ENCODE peak calls at places on chromosomes 2 and 18, in five cellular contexts. H is GM23248, V is hepatocyte, C is OCI-LY7, Q is HCT116. W is an unnamed sample. For H3K9me2, the result is how much of the 10 kb centered on the place peaks cover.

GRCh38 chr2:233856184-233856583 is 1.8 kb upstream of the HJURP start:
- DNase-seq in H (no peak), V (no peak), C (peak), Q (no peak), W (no peak)

GRCh38 chr2:238108423-238109201 is 8.5 kb downstream of the ESPNL start:
- DNase-seq in H (no peak), V (peak), C (peak), Q (no peak), W (no peak)

GRCh38 chr18:111292-112014 is 46.9 kb upstream of the USP14 start:
- DNase-seq in H (peak), V (peak), C (no peak), Q (no peak), W (peak)

GRCh38 chr2:45093181-45093580 is 83.9 kb upstream of the SIX2 start:
- DNase-seq in H (no peak), V (no peak), C (no peak), Q (no peak), W (no peak)

GRCh38 chr2:45394842-45395241 is 216.2 kb downstream of the SRBD1 start:
- DNase-seq in H (no peak), V (no peak), C (no peak), Q (no peak), W (no peak)

GRCh38 chr18:361941-362913 is 94.4 kb upstream of the THOC1 start:
- DNase-seq in H (peak), V (peak), C (no peak), Q (no peak), W (peak)

GRCh38 chr2:241577413-241578122 is 19.0 kb downstream of the BOK start:
- DNase-seq in H (peak), V (peak), C (no peak), Q (no peak), W (no peak)

GRCh38 chr2:9205963-9206948 is at the start of gene ASAP2:
- DNase-seq in H (peak), V (peak), C (peak), Q (no peak), W (peak)

GRCh38 chr18:48838921-48839818 is 111.6 kb downstream of the SMAD7 start:
- DNase-seq in H (peak), V (peak), C (no peak), Q (no peak), W (peak)

GRCh38 chr18:77129150-77129551 is 3.4 kb downstream of the MBP start:
- DNase-seq in H (peak), V (peak), C (no peak), Q (no peak), W (peak)

GRCh38 chr2:55519908-55520885 is 679 bp downstream of the CFAP36 start:
- DNase-seq in H (peak), V (peak), C (peak), Q (no peak), W (peak)

GRCh38 chr2:71534201-71534600 is 80.8 kb downstream of the DYSF start:
- DNase-seq in H (no peak), V (no peak), C (no peak), Q (no peak), W (no peak)

GRCh38 chr18:13217466-13217961 is 1.0 kb upstream of the LDLRAD4 start:
- DNase-seq in H (peak), V (peak), C (no peak), Q (no peak), W (no peak)

GRCh38 chr2:1593371-1594205 is 150.7 kb downstream of the PXDN start:
- DNase-seq in H (peak), V (peak), C (no peak), Q (peak), W (peak)

GRCh38 chr2:45746888-45747287 is 95.4 kb downstream of the PRKCE start:
- DNase-seq in H (peak), V (no peak), C (no peak), Q (no peak), W (no peak)

GRCh38 chr2:2716771-2717170 is 385.7 kb upstream of the MYT1L start:
- DNase-seq in H (no peak), V (no peak), C (no peak), Q (no peak), W (no peak)

GRCh38 chr2:31531101-31531500 is 49.6 kb downstream of the SRD5A2 start:
- DNase-seq in H (no peak), V (no peak), C (no peak), Q (no peak), W (no peak)

GRCh38 chr2:144237108-144237507 is 282.8 kb downstream of the ZEB2 start:
- DNase-seq in H (no peak), V (no peak), C (peak), Q (no peak), W (no peak)

GRCh38 chr2:104786204-104786603 is 67.7 kb upstream of the POU3F3 start:
- DNase-seq in H (no peak), V (no peak), C (no peak), Q (no peak), W (no peak)

GRCh38 chr2:84022810-84023431 is 436.2 kb downstream of the SUCLG1 start:
- DNase-seq in H (peak), V (peak), C (peak), Q (peak), W (peak)

GRCh38 chr2:219331560-219332213 is 857 bp downstream of the RESP18 start:
- DNase-seq in H (peak), V (peak), C (no peak), Q (no peak), W (no peak)

GRCh38 chr2:47277987-47278386 is 122.9 kb upstream of the STPG4 start:
- DNase-seq in H (no peak), V (no peak), C (no peak), Q (no peak), W (no peak)

GRCh38 chr2:85318222-85319182 is 9.3 kb downstream of the TGOLN2 start:
- DNase-seq in H (peak), V (peak), C (no peak), Q (no peak), W (peak)

GRCh38 chr2:37637985-37638384 is 33.5 kb downstream of the CDC42EP3 start:
- DNase-seq in H (peak), V (no peak), C (no peak), Q (no peak), W (no peak)

GRCh38 chr2:167581961-167582574 is 665.3 kb downstream of the STK39 start:
- DNase-seq in H (peak), V (no peak), C (no peak), Q (no peak), W (peak)

GRCh38 chr2:44943693-44944101 is 2.2 kb downstream of the SIX3 start:
- DNase-seq in H (no peak), V (no peak), C (no peak), Q (no peak), W (no peak)

DNA sequence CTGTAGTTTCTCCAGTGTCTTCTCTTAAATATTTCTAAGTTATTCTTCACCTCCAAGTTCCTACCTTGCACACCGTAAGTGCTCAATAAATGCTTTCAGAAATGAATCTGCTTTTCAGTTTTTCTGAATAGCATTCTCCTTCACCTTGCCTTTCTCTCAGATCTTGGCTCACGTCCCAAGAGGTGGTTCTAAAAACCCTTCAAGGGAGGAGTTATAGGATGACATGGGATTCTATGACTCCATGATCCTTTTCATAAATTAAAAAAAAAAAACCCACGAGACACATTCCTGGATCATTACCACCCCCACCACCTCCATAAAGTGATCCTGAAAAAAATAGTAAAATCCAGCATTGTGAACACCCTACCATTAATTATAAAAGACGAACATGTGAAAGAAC is 11.7 kb downstream of the KCTD1 start:
- DNase-seq in H (no peak), V (no peak), C (no peak), Q (no peak), W (no peak)
- H3K4me2 ChIP-seq in H (peak), V (no peak), C (no peak), Q (peak), W (no peak)

GRCh38 chr2:43276517-43276931 is 50.1 kb upstream of the ZFP36L2 start:
- DNase-seq in H (no peak), V (no peak), C (no peak), Q (no peak), W (peak)

GRCh38 chr2:43273477-43273876 is 47.1 kb upstream of the ZFP36L2 start:
- DNase-seq in H (peak), V (no peak), C (no peak), Q (no peak), W (no peak)

GRCh38 chr2:43276962-43277383 is 50.6 kb upstream of the ZFP36L2 start:
- DNase-seq in H (no peak), V (no peak), C (no peak), Q (no peak), W (peak)

GRCh38 chr2:43274055-43274454 is 47.6 kb upstream of the ZFP36L2 start:
- DNase-seq in H (peak), V (no peak), C (no peak), Q (no peak), W (no peak)

DNA sequence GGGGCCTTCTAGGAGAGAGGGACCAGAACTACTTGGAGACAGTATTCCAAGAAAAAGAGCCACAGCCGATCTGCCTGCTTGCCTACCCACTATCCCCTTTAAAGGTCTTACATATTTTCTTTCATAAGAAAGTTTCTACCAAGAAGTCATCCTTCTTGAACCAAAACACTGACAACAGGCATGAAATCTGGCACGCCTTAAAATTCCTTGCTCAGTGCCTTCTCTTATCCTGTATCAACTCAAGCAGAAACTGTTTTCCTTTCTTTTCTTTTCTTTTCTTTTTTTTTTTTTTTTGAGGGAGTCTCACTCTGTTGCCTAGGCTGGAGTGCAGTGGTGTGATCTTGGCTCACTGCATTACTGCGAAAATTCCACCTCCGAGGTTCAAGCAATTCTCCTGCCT is 48.3 kb upstream of the ZFP36L2 start:
- DNase-seq in H (no peak), V (no peak), C (no peak), Q (no peak), W (no peak)
- H3K9me2 ChIP-seq in H (under half), V (under half), C (under half), Q (under half), W (under half)

GRCh38 chr2:199663157-199663556 is 187.8 kb downstream of the FTCDNL1 start:
- DNase-seq in H (no peak), V (no peak), C (peak), Q (no peak), W (no peak)

GRCh38 chr2:199662245-199662644 is 188.7 kb downstream of the FTCDNL1 start:
- DNase-seq in H (no peak), V (no peak), C (no peak), Q (no peak), W (no peak)

GRCh38 chr2:199660167-199660566 is 190.8 kb downstream of the FTCDNL1 start:
- DNase-seq in H (no peak), V (no peak), C (no peak), Q (no peak), W (no peak)

GRCh38 chr2:199659207-199659606 is 191.8 kb downstream of the FTCDNL1 start:
- DNase-seq in H (peak), V (peak), C (no peak), Q (no peak), W (no peak)
- TF ChIP-seq EZH2phosphoT487 in H (no peak), V (no peak), C (no peak), Q (no peak), W (no peak)

DNA sequence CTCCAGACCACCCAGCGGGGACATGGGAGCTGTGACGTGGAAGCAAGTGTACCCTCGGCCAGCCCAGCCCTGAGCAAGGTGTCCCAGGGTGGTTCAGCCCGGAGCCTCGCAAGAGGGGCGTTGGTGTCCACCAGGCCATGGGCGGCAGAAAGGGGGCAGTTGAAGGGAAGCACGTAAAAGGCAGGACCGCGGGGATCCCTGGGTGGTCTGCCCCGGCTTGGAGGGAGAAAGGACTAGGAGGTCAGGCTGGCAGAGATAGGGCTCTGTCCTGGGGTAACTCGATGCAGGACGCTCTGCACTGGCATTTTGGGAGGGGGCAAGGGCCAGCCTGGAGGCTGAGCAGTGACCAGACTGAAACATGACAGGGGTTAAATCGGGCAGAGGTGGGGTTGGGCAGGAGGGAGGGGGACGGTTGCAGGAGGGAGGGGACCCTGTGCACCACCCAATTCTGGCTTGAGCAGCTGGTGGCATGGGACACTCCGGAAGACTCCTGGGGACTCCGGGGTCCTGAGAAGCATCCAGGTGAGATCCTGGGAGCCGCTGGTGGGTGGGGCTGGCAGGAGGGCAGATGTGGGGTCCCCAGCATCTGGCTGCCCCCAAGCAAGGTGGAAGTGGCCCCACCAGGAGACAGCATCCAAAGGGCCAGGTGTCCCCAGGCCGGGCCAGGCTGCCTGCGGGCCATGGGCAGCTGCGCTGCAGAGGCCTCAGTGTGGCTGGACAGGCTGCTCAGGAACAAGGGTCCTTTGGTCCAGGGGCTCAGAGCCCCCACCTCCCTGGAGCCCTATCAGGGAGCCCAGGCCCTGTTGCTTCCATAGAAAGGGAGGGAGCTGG is 46.8 kb upstream of the GPC1 start:
- DNase-seq in H (no peak), V (no peak), C (no peak), Q (no peak), W (no peak)
- H3K4me2 ChIP-seq in H (no peak), V (no peak), C (no peak), Q (no peak), W (no peak)

GRCh38 chr2:7987992-7988391 is 693.9 kb upstream of the ID2 start:
- DNase-seq in H (no peak), V (no peak), C (no peak), Q (no peak), W (no peak)
- H3K9me2 ChIP-seq in H (under half), V (under half), C (under half), Q (under half), W (under half)

DNA sequence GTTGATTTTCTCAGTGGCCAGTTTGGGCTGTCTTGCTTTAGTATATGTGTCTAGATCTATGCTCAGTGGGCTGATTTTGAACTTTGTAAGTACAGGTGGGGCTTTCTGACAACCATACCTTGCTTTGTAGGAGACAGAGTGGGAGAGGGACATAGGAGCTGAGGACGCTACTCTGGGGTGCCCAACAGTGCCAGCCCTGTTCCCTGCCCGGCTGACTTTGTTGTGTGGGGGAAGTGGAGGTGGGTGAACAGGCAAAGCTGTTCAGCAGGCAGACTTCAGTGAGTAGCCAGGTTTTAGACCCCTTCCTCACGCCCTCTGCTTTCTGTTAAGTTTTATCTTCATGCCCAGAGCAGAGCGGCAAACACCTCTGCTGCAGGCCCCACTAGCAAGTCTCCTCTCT is 44.2 kb upstream of the DOCK10 start:
- DNase-seq in H (no peak), V (no peak), C (no peak), Q (no peak), W (no peak)
- TF ChIP-seq EZH2phosphoT487 in H (no peak), V (no peak), C (no peak), Q (no peak), W (no peak)

GRCh38 chr18:24063121-24063731 is 48.7 kb downstream of the TTC39C start:
- DNase-seq in H (peak), V (no peak), C (no peak), Q (peak), W (peak)
- H3K4me2 ChIP-seq in H (peak), V (no peak), C (no peak), Q (peak), W (no peak)

W was measured in PC-3.